ENCODE peak calls at places on chromosomes 4 and X, in six cellular contexts. One of them, this sample, is unnamed. For H3K36me3, the result is how much of the 10 kb centered on the place peaks cover.

GRCh38 chr4:38491854-38492478 is 172.0 kb upstream of the KLF3 start:
- DNase-seq in SK-N-SH: no peak
- DNase-seq in heart right ventricle: no peak
- DNase-seq in CD8-positive, alpha-beta memory T cell: no peak
- DNase-seq in Karpas-422: no peak
- DNase-seq in heart left ventricle: no peak
- DNase-seq in this sample: no peak

GRCh38 chr4:125390126-125390525 is 75.4 kb downstream of the FAT4 start:
- DNase-seq in SK-N-SH: no peak
- DNase-seq in heart right ventricle: no peak
- DNase-seq in CD8-positive, alpha-beta memory T cell: no peak
- DNase-seq in Karpas-422: no peak
- DNase-seq in heart left ventricle: no peak
- DNase-seq in this sample: no peak

GRCh38 chr4:89301902-89302301 is 5.7 kb downstream of the GPRIN3 start:
- DNase-seq in SK-N-SH: no peak
- DNase-seq in heart right ventricle: no peak
- DNase-seq in CD8-positive, alpha-beta memory T cell: no peak
- DNase-seq in Karpas-422: peak
- DNase-seq in heart left ventricle: no peak
- DNase-seq in this sample: no peak

GRCh38 chrX:130778773-130779172 is 124.2 kb downstream of the ENOX2 start:
- DNase-seq in SK-N-SH: no peak
- DNase-seq in heart right ventricle: no peak
- DNase-seq in CD8-positive, alpha-beta memory T cell: no peak
- DNase-seq in Karpas-422: no peak
- DNase-seq in heart left ventricle: no peak
- DNase-seq in this sample: no peak

GRCh38 chr4:168690199-168690598 is 193.3 kb downstream of the PALLD start:
- DNase-seq in SK-N-SH: no peak
- DNase-seq in heart right ventricle: no peak
- DNase-seq in CD8-positive, alpha-beta memory T cell: no peak
- DNase-seq in Karpas-422: no peak
- DNase-seq in heart left ventricle: no peak
- DNase-seq in this sample: no peak

GRCh38 chrX:35499071-35499862 is 298.9 kb upstream of the MAGEB16 start:
- DNase-seq in SK-N-SH: peak
- DNase-seq in heart right ventricle: no peak
- DNase-seq in CD8-positive, alpha-beta memory T cell: no peak
- DNase-seq in Karpas-422: no peak
- DNase-seq in heart left ventricle: no peak
- DNase-seq in this sample: no peak

GRCh38 chr4:99610605-99611172 is 36.1 kb downstream of the MTTP start:
- DNase-seq in SK-N-SH: no peak
- DNase-seq in heart right ventricle: no peak
- DNase-seq in CD8-positive, alpha-beta memory T cell: no peak
- DNase-seq in Karpas-422: no peak
- DNase-seq in heart left ventricle: no peak
- DNase-seq in this sample: no peak

GRCh38 chr4:2712261-2712842 is 43.8 kb downstream of the TNIP2 start:
- DNase-seq in SK-N-SH: no peak
- DNase-seq in heart right ventricle: no peak
- DNase-seq in CD8-positive, alpha-beta memory T cell: no peak
- DNase-seq in Karpas-422: no peak
- DNase-seq in heart left ventricle: no peak
- DNase-seq in this sample: no peak

GRCh38 chr4:145808021-145808650 is 128.2 kb downstream of the C4orf51 start:
- DNase-seq in SK-N-SH: peak
- DNase-seq in heart right ventricle: no peak
- DNase-seq in CD8-positive, alpha-beta memory T cell: no peak
- DNase-seq in Karpas-422: no peak
- DNase-seq in heart left ventricle: no peak
- DNase-seq in this sample: no peak

GRCh38 chr4:13656569-13656988 is 29.1 kb upstream of the BOD1L1 start:
- DNase-seq in SK-N-SH: peak
- DNase-seq in heart right ventricle: peak
- DNase-seq in CD8-positive, alpha-beta memory T cell: peak
- DNase-seq in Karpas-422: peak
- DNase-seq in heart left ventricle: peak
- DNase-seq in this sample: peak

GRCh38 chr4:144591401-144591800 is 54.6 kb upstream of the HHIP start:
- DNase-seq in SK-N-SH: no peak
- DNase-seq in heart right ventricle: no peak
- DNase-seq in CD8-positive, alpha-beta memory T cell: no peak
- DNase-seq in Karpas-422: no peak
- DNase-seq in heart left ventricle: peak
- DNase-seq in this sample: peak

GRCh38 chr4:115424852-115425251 is 311.4 kb upstream of the NDST4 start:
- DNase-seq in SK-N-SH: no peak
- DNase-seq in heart right ventricle: no peak
- DNase-seq in CD8-positive, alpha-beta memory T cell: no peak
- DNase-seq in Karpas-422: no peak
- DNase-seq in heart left ventricle: no peak
- DNase-seq in this sample: no peak

GRCh38 chrX:1224954-1225353 is 12.5 kb upstream of the CRLF2 start:
- DNase-seq in SK-N-SH: no peak
- DNase-seq in heart right ventricle: no peak
- DNase-seq in CD8-positive, alpha-beta memory T cell: no peak
- DNase-seq in Karpas-422: no peak
- DNase-seq in heart left ventricle: no peak
- DNase-seq in this sample: no peak

GRCh38 chrX:72046447-72046846 is 85.3 kb downstream of the RTL5 start:
- DNase-seq in SK-N-SH: peak
- DNase-seq in heart right ventricle: no peak
- DNase-seq in CD8-positive, alpha-beta memory T cell: no peak
- DNase-seq in Karpas-422: no peak
- DNase-seq in heart left ventricle: no peak
- DNase-seq in this sample: peak

GRCh38 chrX:45619290-45619689 is 418.6 kb upstream of the DIPK2B start:
- DNase-seq in SK-N-SH: no peak
- DNase-seq in heart right ventricle: no peak
- DNase-seq in CD8-positive, alpha-beta memory T cell: no peak
- DNase-seq in Karpas-422: no peak
- DNase-seq in heart left ventricle: no peak
- DNase-seq in this sample: no peak

GRCh38 chrX:71195959-71196727 is 26.9 kb upstream of the GJB1 start:
- DNase-seq in SK-N-SH: no peak
- DNase-seq in heart right ventricle: no peak
- DNase-seq in CD8-positive, alpha-beta memory T cell: peak
- DNase-seq in Karpas-422: no peak
- DNase-seq in heart left ventricle: no peak
- DNase-seq in this sample: no peak

GRCh38 chr4:12633058-12633651 is 851.0 kb downstream of the RAB28 start:
- DNase-seq in SK-N-SH: peak
- DNase-seq in heart right ventricle: peak
- DNase-seq in CD8-positive, alpha-beta memory T cell: peak
- DNase-seq in Karpas-422: peak
- DNase-seq in heart left ventricle: peak
- DNase-seq in this sample: peak

GRCh38 chrX:153921511-153922285 is 4.4 kb downstream of the ARHGAP4 start:
- DNase-seq in SK-N-SH: peak
- DNase-seq in heart right ventricle: no peak
- DNase-seq in CD8-positive, alpha-beta memory T cell: no peak
- DNase-seq in Karpas-422: no peak
- DNase-seq in heart left ventricle: peak
- DNase-seq in this sample: peak

GRCh38 chr4:58809948-58810347 is 1699.8 kb upstream of the IGFBP7 start:
- DNase-seq in SK-N-SH: no peak
- DNase-seq in heart right ventricle: no peak
- DNase-seq in CD8-positive, alpha-beta memory T cell: no peak
- DNase-seq in Karpas-422: no peak
- DNase-seq in heart left ventricle: no peak
- DNase-seq in this sample: no peak

GRCh38 chrX:1493877-1494510 is 41.3 kb upstream of the ASMTL start:
- DNase-seq in SK-N-SH: no peak
- DNase-seq in heart right ventricle: no peak
- DNase-seq in CD8-positive, alpha-beta memory T cell: peak
- DNase-seq in Karpas-422: peak
- DNase-seq in heart left ventricle: no peak
- DNase-seq in this sample: no peak

GRCh38 chr4:39495446-39496208 is 31.6 kb downstream of the UGDH start:
- DNase-seq in SK-N-SH: no peak
- DNase-seq in heart right ventricle: no peak
- DNase-seq in CD8-positive, alpha-beta memory T cell: no peak
- DNase-seq in Karpas-422: no peak
- DNase-seq in heart left ventricle: no peak
- DNase-seq in this sample: no peak

DNA sequence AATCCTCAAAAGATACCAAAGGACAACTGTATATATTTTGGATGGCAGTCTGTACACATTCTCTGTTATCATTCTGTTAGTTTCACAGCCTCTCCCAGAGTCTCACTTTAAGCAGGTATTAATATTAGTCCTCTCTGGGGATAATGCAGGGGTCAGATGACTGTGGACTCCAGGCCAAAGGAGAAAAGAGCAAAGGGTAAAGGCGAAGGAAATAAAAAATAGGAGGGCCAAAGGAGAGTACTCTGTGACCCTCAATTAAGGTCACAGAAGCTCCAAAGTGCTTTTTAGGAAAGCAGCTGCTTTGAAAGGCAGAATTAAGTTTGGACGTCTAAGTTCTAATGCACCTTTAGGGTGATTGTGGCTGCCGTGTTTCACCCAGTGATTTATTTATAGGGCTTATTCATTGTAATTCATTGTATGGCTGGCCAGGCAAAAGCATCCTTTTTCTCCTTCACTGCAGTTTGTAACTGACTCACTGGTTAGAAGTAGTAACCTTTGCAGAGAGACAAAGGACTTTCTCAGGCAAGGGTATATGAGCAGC is 7.8 kb downstream of the MSMO1 start:
- DNase-seq in SK-N-SH: no peak
- DNase-seq in heart right ventricle: no peak
- DNase-seq in CD8-positive, alpha-beta memory T cell: no peak
- DNase-seq in Karpas-422: no peak
- DNase-seq in heart left ventricle: no peak
- DNase-seq in this sample: no peak
- H3K36me3 ChIP-seq in SK-N-SH: half or more
- H3K36me3 ChIP-seq in heart right ventricle: under half
- H3K36me3 ChIP-seq in CD8-positive, alpha-beta memory T cell: under half
- H3K36me3 ChIP-seq in Karpas-422: half or more
- H3K36me3 ChIP-seq in heart left ventricle: under half
- H3K36me3 ChIP-seq in this sample: half or more

DNA sequence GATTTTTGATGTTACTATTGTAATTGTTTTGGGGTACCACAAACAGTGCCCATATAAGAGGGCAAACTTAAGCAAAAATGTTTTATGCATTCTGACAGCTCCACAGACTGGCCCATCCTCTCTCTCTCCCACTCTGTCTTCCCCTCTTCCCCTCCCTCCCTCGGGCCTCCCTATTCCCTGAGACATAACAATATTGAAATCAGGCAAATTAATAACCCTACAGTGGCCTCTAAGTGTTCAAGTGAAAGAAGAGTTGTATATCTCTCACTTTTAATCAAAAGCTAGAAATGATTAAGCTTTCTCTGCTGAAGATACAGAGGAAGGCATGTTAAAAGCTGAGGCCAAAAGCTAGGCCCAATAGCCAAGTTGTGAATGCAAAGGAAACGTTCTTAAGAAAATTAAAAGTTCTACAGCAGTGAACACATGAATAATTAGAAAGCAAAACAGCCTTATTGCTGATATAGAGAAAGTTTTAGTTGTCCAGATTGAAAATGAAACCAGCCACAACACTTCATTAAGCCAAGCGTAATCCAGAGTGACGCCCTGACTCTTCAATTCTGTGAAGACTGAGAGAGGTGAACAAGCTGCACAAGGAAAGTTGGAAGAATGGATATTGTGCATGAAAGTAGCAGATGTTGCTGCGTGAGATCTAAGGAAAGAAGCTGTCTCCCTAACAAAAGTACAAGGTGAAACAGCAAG is 54.8 kb downstream of the USO1 start:
- DNase-seq in SK-N-SH: no peak
- DNase-seq in heart right ventricle: no peak
- DNase-seq in CD8-positive, alpha-beta memory T cell: no peak
- DNase-seq in Karpas-422: no peak
- DNase-seq in heart left ventricle: no peak
- DNase-seq in this sample: no peak
- H3K36me3 ChIP-seq in SK-N-SH: half or more
- H3K36me3 ChIP-seq in heart right ventricle: half or more
- H3K36me3 ChIP-seq in CD8-positive, alpha-beta memory T cell: under half
- H3K36me3 ChIP-seq in Karpas-422: under half
- H3K36me3 ChIP-seq in heart left ventricle: under half
- H3K36me3 ChIP-seq in this sample: under half

GRCh38 chr4:153571006-153571545 is 104.9 kb downstream of the TMEM131L start:
- DNase-seq in SK-N-SH: no peak
- DNase-seq in heart right ventricle: no peak
- DNase-seq in CD8-positive, alpha-beta memory T cell: no peak
- DNase-seq in Karpas-422: no peak
- DNase-seq in heart left ventricle: no peak
- DNase-seq in this sample: no peak

GRCh38 chr4:153573881-153574807 is 108.0 kb downstream of the TMEM131L start:
- DNase-seq in SK-N-SH: peak
- DNase-seq in heart right ventricle: peak
- DNase-seq in CD8-positive, alpha-beta memory T cell: peak
- DNase-seq in Karpas-422: peak
- DNase-seq in heart left ventricle: peak
- DNase-seq in this sample: peak

GRCh38 chr4:153570228-153570973 is 104.2 kb downstream of the TMEM131L start:
- DNase-seq in SK-N-SH: no peak
- DNase-seq in heart right ventricle: no peak
- DNase-seq in CD8-positive, alpha-beta memory T cell: no peak
- DNase-seq in Karpas-422: no peak
- DNase-seq in heart left ventricle: no peak
- DNase-seq in this sample: no peak

GRCh38 chr4:153573221-153573620 is 107.1 kb downstream of the TMEM131L start:
- DNase-seq in SK-N-SH: no peak
- DNase-seq in heart right ventricle: peak
- DNase-seq in CD8-positive, alpha-beta memory T cell: no peak
- DNase-seq in Karpas-422: no peak
- DNase-seq in heart left ventricle: peak
- DNase-seq in this sample: no peak

GRCh38 chr4:153572609-153573008 is 106.4 kb downstream of the TMEM131L start:
- DNase-seq in SK-N-SH: no peak
- DNase-seq in heart right ventricle: no peak
- DNase-seq in CD8-positive, alpha-beta memory T cell: no peak
- DNase-seq in Karpas-422: no peak
- DNase-seq in heart left ventricle: no peak
- DNase-seq in this sample: no peak
- H3K36me3 ChIP-seq in SK-N-SH: under half
- H3K36me3 ChIP-seq in heart right ventricle: under half
- H3K36me3 ChIP-seq in CD8-positive, alpha-beta memory T cell: under half
- H3K36me3 ChIP-seq in Karpas-422: under half
- H3K36me3 ChIP-seq in heart left ventricle: under half
- H3K36me3 ChIP-seq in this sample: under half

DNA sequence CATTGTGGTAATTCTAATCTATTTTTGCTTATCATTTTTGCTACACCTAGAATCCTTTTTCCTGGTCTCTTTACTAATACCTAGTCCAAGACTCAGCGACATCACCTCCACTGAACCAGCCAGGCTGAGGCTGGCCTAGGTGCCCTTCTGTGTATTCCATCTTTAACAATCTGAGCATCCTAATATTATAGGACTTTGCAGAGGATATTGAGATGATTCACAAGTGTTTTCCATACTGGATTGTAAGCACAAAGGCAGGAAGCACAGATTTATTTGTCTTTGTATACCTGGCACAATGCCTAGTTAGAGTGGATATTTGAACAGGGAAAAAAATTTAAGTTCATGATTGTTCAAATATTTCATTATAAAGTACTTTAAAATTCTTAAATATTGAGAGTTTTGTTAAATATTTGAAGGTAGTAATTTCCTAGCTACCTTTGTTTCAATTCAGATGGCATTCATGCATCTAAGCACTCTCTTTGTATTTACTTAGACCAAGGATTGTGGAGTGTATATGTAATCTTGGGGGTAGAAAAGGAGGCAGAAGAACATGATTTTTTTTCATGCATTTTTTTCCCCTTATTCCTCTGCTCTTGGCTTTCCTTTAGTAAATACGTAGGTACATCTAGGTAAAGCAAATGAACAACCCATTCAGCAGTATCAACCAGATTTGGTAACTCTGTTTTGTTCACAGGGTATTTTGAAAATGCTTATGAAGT is 18.4 kb downstream of the SMARCA5 start:
- DNase-seq in SK-N-SH: no peak
- DNase-seq in heart right ventricle: no peak
- DNase-seq in CD8-positive, alpha-beta memory T cell: no peak
- DNase-seq in Karpas-422: no peak
- DNase-seq in heart left ventricle: no peak
- DNase-seq in this sample: no peak
- H3K36me3 ChIP-seq in SK-N-SH: half or more
- H3K36me3 ChIP-seq in heart right ventricle: half or more
- H3K36me3 ChIP-seq in CD8-positive, alpha-beta memory T cell: half or more
- H3K36me3 ChIP-seq in Karpas-422: half or more
- H3K36me3 ChIP-seq in heart left ventricle: under half
- H3K36me3 ChIP-seq in this sample: half or more